ENCODE peak calls at places on chromosome 20, in nine cellular contexts. C, A, K, Y, H, M, J, T and S are unnamed samples.

GRCh38 chr20:50048420-50049166 is 64.4 kb downstream of the UBE2V1 start:
- DNase-seq in C (no peak), A (peak), K (no peak), Y (no peak), H (peak), M (no peak), J (peak), T (no peak), S (peak)

GRCh38 chr20:57205625-57206219 is 60.7 kb downstream of the BMP7 start:
- DNase-seq in C (peak), A (no peak), K (no peak), Y (peak), H (no peak), M (no peak), J (peak), T (no peak), S (no peak)

GRCh38 chr20:37421988-37422387 is 76.0 kb downstream of the SRC start:
- DNase-seq in C (no peak), A (no peak), K (no peak), Y (no peak), H (no peak), M (no peak), J (no peak), T (no peak), S (no peak)

GRCh38 chr20:57627972-57628650 is 7.9 kb upstream of the ZBP1 start:
- DNase-seq in C (peak), A (peak), K (no peak), Y (peak), H (peak), M (no peak), J (no peak), T (peak), S (peak)

GRCh38 chr20:38245753-38246152 is 14.8 kb downstream of the KIAA1755 start:
- DNase-seq in C (no peak), A (no peak), K (no peak), Y (no peak), H (no peak), M (no peak), J (no peak), T (no peak), S (no peak)

GRCh38 chr20:47456041-47456537 is 45.6 kb upstream of the NCOA3 start:
- DNase-seq in C (no peak), A (no peak), K (no peak), Y (no peak), H (no peak), M (no peak), J (no peak), T (no peak), S (no peak)

GRCh38 chr20:57711311-57711712 is 1.5 kb upstream of the PMEPA1 start:
- DNase-seq in C (no peak), A (no peak), K (no peak), Y (no peak), H (no peak), M (no peak), J (peak), T (no peak), S (no peak)

GRCh38 chr20:44431502-44432234 is 44.0 kb upstream of the TTPAL start:
- DNase-seq in C (no peak), A (no peak), K (no peak), Y (no peak), H (no peak), M (no peak), J (peak), T (no peak), S (no peak)

GRCh38 chr20:57408536-57409233 is 17.5 kb downstream of the RBM38 start:
- DNase-seq in C (no peak), A (no peak), K (no peak), Y (no peak), H (no peak), M (no peak), J (no peak), T (no peak), S (no peak)

GRCh38 chr20:54122681-54123586 is 50.9 kb downstream of the CYP24A1 start:
- DNase-seq in C (no peak), A (no peak), K (no peak), Y (no peak), H (no peak), M (no peak), J (no peak), T (no peak), S (no peak)

GRCh38 chr20:1802385-1803215 is 92.6 kb upstream of the SIRPA start:
- DNase-seq in C (peak), A (peak), K (peak), Y (no peak), H (peak), M (no peak), J (peak), T (peak), S (peak)

GRCh38 chr20:41395669-41396664 is 29.3 kb upstream of the EMILIN3 start:
- DNase-seq in C (no peak), A (no peak), K (no peak), Y (peak), H (no peak), M (no peak), J (peak), T (no peak), S (no peak)

GRCh38 chr20:438581-439469 is 23.5 kb downstream of the TBC1D20 start:
- DNase-seq in C (no peak), A (peak), K (no peak), Y (no peak), H (peak), M (no peak), J (no peak), T (peak), S (peak)

GRCh38 chr20:18263723-18264122 is 24.6 kb upstream of the ZNF133 start:
- DNase-seq in C (no peak), A (no peak), K (no peak), Y (peak), H (no peak), M (no peak), J (peak), T (no peak), S (no peak)

GRCh38 chr20:43994486-43995100 is 79.9 kb downstream of the TOX2 start:
- DNase-seq in C (peak), A (no peak), K (no peak), Y (no peak), H (no peak), M (no peak), J (peak), T (no peak), S (no peak)

GRCh38 chr20:46230811-46231282 is 77.5 kb downstream of the CDH22 start:
- DNase-seq in C (peak), A (no peak), K (no peak), Y (no peak), H (peak), M (no peak), J (peak), T (no peak), S (no peak)

GRCh38 chr20:49275634-49276033 is 2.2 kb downstream of the ZNFX1 start:
- DNase-seq in C (no peak), A (no peak), K (peak), Y (peak), H (no peak), M (no peak), J (peak), T (no peak), S (no peak)

GRCh38 chr20:2093200-2093781 is 8.3 kb upstream of the STK35 start:
- DNase-seq in C (no peak), A (no peak), K (peak), Y (no peak), H (peak), M (no peak), J (peak), T (no peak), S (no peak)